ENCODE peak calls at places on chromosome 7, in eight cellular contexts. P is hippocampal formation, O is sciatic nerve, S is NCI-H1417, Q is ureter, N is epithelial cell of esophagus, A is endodermal cell, L is NCI-H510A. I is an unnamed sample.

GRCh38 chr7:37893359-37893758 is 23.3 kb downstream of the SFRP4 start:
- DNase-seq in P (no peak), S (no peak), O (no peak), N (no peak), L (no peak), A (no peak), Q (no peak), I (no peak)

GRCh38 chr7:99392659-99393362 is 15.6 kb downstream of the PDAP1 start:
- DNase-seq in P (no peak), L (peak), O (peak), A (peak), S (peak), N (peak), Q (peak), I (no peak)

GRCh38 chr7:30815016-30815854 is 44.0 kb downstream of the MINDY4 start:
- DNase-seq in A (no peak), L (no peak), S (peak), N (no peak), Q (peak), O (peak), P (no peak), I (no peak)

GRCh38 chr7:112462236-112462635 is 12.0 kb downstream of the IFRD1 start:
- DNase-seq in P (peak), L (no peak), A (no peak), O (no peak), Q (peak), S (no peak), N (peak), I (no peak)

GRCh38 chr7:38731195-38731594 is 100.0 kb upstream of the AMPH start:
- DNase-seq in O (no peak), A (no peak), S (no peak), Q (no peak), P (no peak), L (no peak), N (peak), I (no peak)

GRCh38 chr7:111041577-111041976 is 49.4 kb upstream of the LRRN3 start:
- DNase-seq in A (no peak), Q (no peak), P (no peak), N (peak), O (no peak), L (no peak), S (no peak), I (no peak)

GRCh38 chr7:107981466-107981865 is 21.5 kb downstream of the LAMB1 start:
- DNase-seq in P (no peak), Q (no peak), O (no peak), S (no peak), A (no peak), L (no peak), N (no peak), I (no peak)

GRCh38 chr7:24905996-24906770 is 73.8 kb downstream of the OSBPL3 start:
- DNase-seq in Q (no peak), N (peak), A (no peak), P (no peak), O (no peak), S (no peak), L (no peak), I (no peak)

I was measured in GM18507.